ENCODE peak calls at places on chromosomes 2 and 18, in nine cellular contexts. P is mesothelial cell of epicardium; T is CD4-positive, alpha-beta T cell; N is cardiac muscle cell; R is body of pancreas; G is progenitor cell of endocrine pancreas; Y is tibial nerve; C is AG10803; S is pancreas. A is an unnamed sample.
A peak's percentile ranks its signal among the peaks of the same experiment; 100 is the strongest.

GRCh38 chr2:3313845-3314375 is 63.7 kb downstream of the EIPR1 start:
- DNase-seq in T (no peak), G (no peak), R (no peak), S (no peak), C (peak; percentile 43), Y (no peak), N (no peak), P (no peak), A (peak; percentile 43)

GRCh38 chr2:121008978-121009377 is 273.3 kb downstream of the GLI2 start:
- DNase-seq in Y (peak; percentile 4), T (no peak), C (no peak), R (no peak), G (no peak), N (peak; percentile 12), P (no peak), S (no peak), A (peak; percentile 47)

GRCh38 chr2:153235516-153235915 is 243.0 kb downstream of the RPRM start:
- DNase-seq in T (no peak), R (no peak), Y (no peak), S (no peak), N (no peak), C (no peak), P (no peak), G (no peak), A (no peak)

GRCh38 chr2:165698621-165698946 is 95.5 kb downstream of the GALNT3 start:
- DNase-seq in C (peak; percentile 40), G (no peak), S (no peak), R (peak; percentile 60), N (peak; percentile 74), P (no peak), T (no peak), Y (peak; percentile 24), A (peak; percentile 18)

GRCh38 chr2:196798980-196799379 is 503 bp downstream of the GTF3C3 start:
- DNase-seq in S (no peak), T (no peak), R (no peak), N (peak; percentile 10), P (no peak), G (no peak), C (no peak), Y (no peak), A (no peak)

GRCh38 chr2:27042159-27042661 is 9.3 kb upstream of the AGBL5 start:
- DNase-seq in C (no peak), S (peak; percentile 30), P (no peak), T (no peak), N (no peak), G (no peak), R (peak; percentile 50), Y (no peak), A (no peak)

GRCh38 chr2:74020717-74021406 is 36.2 kb downstream of the TET3 start:
- DNase-seq in C (no peak), N (no peak), Y (no peak), R (peak; percentile 47), T (no peak), G (no peak), P (no peak), S (no peak), A (no peak)

GRCh38 chr2:232200195-232200594 is 178.4 kb upstream of the ALPP start:
- DNase-seq in R (no peak), Y (no peak), S (no peak), C (no peak), P (no peak), T (no peak), G (no peak), N (no peak), A (no peak)

GRCh38 chr2:226583715-226584114 is 215.9 kb downstream of the IRS1 start:
- DNase-seq in T (no peak), N (peak; percentile 85), R (no peak), G (no peak), P (no peak), S (no peak), C (peak; percentile 85), Y (no peak), A (no peak)

GRCh38 chr18:64202229-64202835 is 53.4 kb upstream of the LINC00305 start:
- DNase-seq in S (no peak), P (no peak), N (no peak), Y (no peak), R (no peak), T (no peak), G (no peak), C (no peak), A (no peak)

GRCh38 chr2:129189617-129190016 is 789.8 kb upstream of the RAB6C start:
- DNase-seq in S (no peak), G (no peak), R (no peak), N (no peak), P (no peak), T (no peak), C (no peak), Y (no peak), A (no peak)

DNA sequence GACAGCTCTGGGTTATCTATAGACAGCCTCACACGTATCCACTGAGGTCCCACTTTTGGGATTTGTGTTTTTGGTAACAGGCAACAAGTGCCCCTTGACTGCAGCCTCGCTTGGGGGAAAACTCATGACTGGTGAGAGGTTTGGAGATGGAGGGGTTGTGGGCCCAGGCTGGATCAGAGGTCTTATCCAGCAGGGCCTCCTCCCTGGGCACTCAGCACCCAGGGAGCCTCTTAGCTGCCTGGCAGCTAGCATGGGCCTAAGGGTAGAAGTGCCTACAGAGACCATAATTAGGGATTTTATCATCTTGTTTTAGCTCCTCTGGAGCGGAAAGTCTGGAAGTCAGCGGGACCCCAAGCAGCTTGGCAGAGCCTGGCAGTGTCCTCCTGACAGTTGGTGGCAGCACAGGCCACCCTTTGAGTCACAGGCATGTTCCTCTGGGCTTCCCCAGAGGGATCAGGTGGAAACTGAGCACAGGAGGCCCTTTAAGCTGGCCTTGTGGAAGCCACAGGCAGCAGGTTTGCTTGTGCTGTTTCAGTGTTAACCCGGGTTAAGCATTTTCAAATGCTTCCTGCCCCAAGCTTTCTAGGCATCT is 143.1 kb downstream of the KCTD1 start:
- DNase-seq in P (no peak), Y (no peak), S (peak; percentile 21), C (peak; percentile 65), R (peak; percentile 46), N (peak; percentile 58), T (no peak), G (no peak), A (no peak)
- TF ChIP-seq CTCF in P (no peak), Y (peak; percentile 23), S (peak; percentile 25), C (peak; percentile 67), R (peak; percentile 38), N (peak; percentile 47), T (no peak), G (peak; percentile 34), A (no peak)

GRCh38 chr2:109613922-109614714 is at the start of the genes SEPTIN10 and SOWAHC:
- DNase-seq in R (peak; percentile 95), G (peak; percentile 94), N (peak; percentile 100), S (peak; percentile 91), T (peak; percentile 70), Y (peak; percentile 91), C (peak; percentile 100), P (peak; percentile 96), A (peak; percentile 97)

GRCh38 chr2:109614715-109615636 is 812 bp downstream of the SOWAHC start:
- DNase-seq in T (no peak), P (peak; percentile 46), R (no peak), S (peak; percentile 11), C (no peak), Y (no peak), G (peak; percentile 33), N (peak; percentile 45), A (peak; percentile 52)

GRCh38 chr2:109609352-109610024 is 4.3 kb downstream of the SEPTIN10 start:
- DNase-seq in T (no peak), P (no peak), N (peak; percentile 70), R (no peak), G (no peak), C (peak; percentile 66), Y (no peak), S (no peak), A (no peak)

GRCh38 chr2:109612991-109613921 is 510 bp downstream of the SEPTIN10 start:
- DNase-seq in G (no peak), Y (peak; percentile 38), S (peak; percentile 38), C (peak; percentile 71), T (no peak), P (peak; percentile 24), N (peak; percentile 72), R (peak; percentile 44), A (no peak)

DNA sequence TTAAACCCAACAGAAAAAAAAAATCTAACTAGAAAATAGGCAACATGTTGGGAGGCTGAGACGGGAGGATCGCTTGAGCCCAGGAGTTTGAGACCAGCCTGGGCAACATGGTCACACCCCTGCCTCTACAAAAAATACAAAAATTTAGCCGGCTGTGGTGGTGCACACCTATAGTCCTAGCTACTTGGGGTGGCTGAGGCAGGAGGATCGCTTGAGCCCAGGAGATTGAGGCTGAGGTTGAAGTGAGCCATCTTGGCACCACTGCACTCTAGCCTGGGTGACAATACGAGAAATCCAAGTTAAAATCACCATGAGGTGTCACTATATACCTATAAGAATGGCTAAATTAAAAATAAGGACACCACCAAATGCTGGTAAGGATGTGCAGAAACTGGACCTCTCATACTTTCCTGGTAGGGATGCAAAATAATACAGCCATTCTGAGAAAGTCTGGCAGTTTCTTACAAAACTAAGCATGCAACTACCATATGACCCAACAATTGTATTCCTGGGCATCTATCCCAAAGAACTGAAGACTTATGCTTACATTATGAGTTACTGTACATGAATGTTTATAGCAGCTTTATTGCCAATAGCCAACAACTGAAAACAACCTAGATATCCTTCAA is 2.2 kb downstream of the SEPTIN10 start:
- DNase-seq in G (no peak), S (no peak), N (peak; percentile 71), C (peak; percentile 87), R (no peak), P (no peak), T (no peak), Y (no peak), A (no peak)
- TF ChIP-seq CTCF in G (no peak), S (no peak), N (no peak), C (no peak), R (no peak), P (no peak), T (no peak), Y (no peak), A (no peak)

DNA sequence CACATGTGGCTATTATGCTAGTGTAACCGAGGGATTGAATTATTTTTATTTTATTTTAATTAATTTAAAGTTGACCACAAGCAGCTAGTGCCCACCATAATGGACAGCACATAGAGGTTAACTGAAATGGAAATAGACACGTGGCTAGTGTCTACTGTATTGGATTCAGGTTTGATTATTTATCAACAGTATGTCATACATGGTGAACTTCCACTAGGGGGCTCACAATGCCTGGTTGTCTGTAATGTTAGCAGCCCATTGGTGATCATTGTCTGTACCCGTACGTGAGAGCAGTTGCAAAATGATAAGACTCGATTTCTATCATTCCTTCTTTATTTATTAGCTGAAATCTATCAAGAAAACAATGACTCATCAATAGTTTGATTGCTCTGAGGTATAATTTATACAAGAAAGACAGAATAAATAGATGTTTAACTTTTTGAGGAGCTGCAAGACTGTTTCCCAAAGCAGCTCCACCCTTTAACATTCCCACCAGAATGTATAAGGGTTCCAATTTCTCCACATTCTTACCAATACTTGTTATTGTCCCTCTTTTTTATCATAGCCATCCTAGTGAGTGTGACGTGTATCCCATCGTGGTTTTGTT is 76.5 kb downstream of the CYBRD1 start:
- DNase-seq in Y (peak; percentile 47), S (peak; percentile 8), T (peak; percentile 30), P (no peak), R (peak; percentile 59), C (peak; percentile 72), G (peak; percentile 19), N (peak; percentile 81), A (peak; percentile 31)
- TF ChIP-seq CTCF in Y (peak; percentile 69), S (peak; percentile 75), T (peak; percentile 92), P (peak; percentile 83), R (peak; percentile 60), C (peak; percentile 90), G (peak; percentile 83), N (peak; percentile 80), A (peak; percentile 86)

DNA sequence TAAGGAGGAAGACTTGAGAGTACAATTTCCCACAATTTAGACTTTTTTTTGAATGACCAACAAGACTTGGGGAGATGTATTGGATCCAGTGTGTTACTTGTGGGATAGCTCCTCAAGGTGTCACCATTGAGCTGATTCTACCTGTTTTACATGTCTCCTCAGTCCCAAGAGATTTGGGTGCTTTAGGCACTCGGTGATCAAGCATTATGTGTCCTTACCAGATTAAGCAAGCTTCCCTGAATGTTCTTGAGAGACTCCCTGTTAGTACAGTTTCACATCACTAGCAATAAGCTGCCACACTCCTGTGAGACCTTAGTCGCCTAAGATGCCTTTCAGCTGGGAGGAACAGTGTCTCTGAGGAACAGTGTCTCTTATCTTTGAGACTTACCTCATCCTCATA is 384.3 kb upstream of the SYT4 start:
- DNase-seq in P (no peak), N (peak; percentile 68), C (peak; percentile 63), G (no peak), Y (no peak), R (peak; percentile 36), S (peak; percentile 2), T (no peak), A (no peak)
- TF ChIP-seq CTCF in P (no peak), N (peak; percentile 35), C (peak; percentile 51), G (peak; percentile 51), Y (no peak), R (no peak), S (peak; percentile 29), T (no peak), A (no peak)